ENCODE peak calls at places on chromosomes 4 and X, in eight cellular contexts. W is pancreas, I is psoas muscle, J is chondrocyte, C is mucosa of descending colon, G is Caco-2, B is adrenal gland, O is transverse colon. N is an unnamed sample.

GRCh38 chr4:87219648-87220093 is 747 bp downstream of the KLHL8 start:
- DNase-seq in W (peak; percentile 57), I (peak; percentile 57), J (no peak), C (peak; percentile 69), G (no peak), B (peak; percentile 49), O (peak; percentile 56), N (peak; percentile 36)

GRCh38 chrX:102858826-102859627 is 78.0 kb upstream of the RAB40AL start:
- DNase-seq in W (no peak), I (no peak), J (no peak), C (peak; percentile 1), G (no peak), B (no peak), O (no peak), N (no peak)

GRCh38 chrX:873016-873415 is 242.4 kb downstream of the SHOX start:
- DNase-seq in W (no peak), I (no peak), J (no peak), C (no peak), G (no peak), B (no peak), O (no peak), N (no peak)

GRCh38 chr4:53801373-53801772 is 210.1 kb upstream of the LNX1 start:
- DNase-seq in W (no peak), I (no peak), J (no peak), C (no peak), G (no peak), B (no peak), O (no peak), N (no peak)

GRCh38 chr4:172042714-172043114 is 229.5 kb downstream of the GALNTL6 start:
- DNase-seq in W (no peak), I (no peak), J (no peak), C (peak; percentile 25), G (no peak), B (peak; percentile 29), O (no peak), N (no peak)

GRCh38 chrX:151974336-151975227 is at the start of gene GABRE:
- DNase-seq in W (peak; percentile 61), I (peak; percentile 67), J (no peak), C (peak; percentile 72), G (peak; percentile 69), B (peak; percentile 43), O (peak; percentile 73), N (peak; percentile 12)

GRCh38 chr4:15906024-15906443 is 32.5 kb downstream of the FGFBP1 start:
- DNase-seq in W (peak; percentile 28), I (no peak), J (no peak), C (peak; percentile 78), G (peak; percentile 67), B (no peak), O (peak; percentile 84), N (no peak)

GRCh38 chr4:90159193-90159592 is 32.0 kb downstream of the CCSER1 start:
- DNase-seq in W (no peak), I (no peak), J (no peak), C (no peak), G (no peak), B (no peak), O (no peak), N (no peak)

GRCh38 chr4:48022192-48022799 is 5.7 kb downstream of the NIPAL1 start:
- DNase-seq in W (no peak), I (no peak), J (no peak), C (no peak), G (no peak), B (no peak), O (no peak), N (no peak)

GRCh38 chr4:183876268-183876934 is 28.7 kb upstream of the STOX2 start:
- DNase-seq in W (peak; percentile 93), I (peak; percentile 71), J (no peak), C (peak; percentile 33), G (no peak), B (peak; percentile 81), O (peak; percentile 63), N (no peak)

GRCh38 chr4:107619065-107619464 is 101.0 kb downstream of the PAPSS1 start:
- DNase-seq in W (no peak), I (no peak), J (no peak), C (no peak), G (no peak), B (no peak), O (no peak), N (no peak)

GRCh38 chr4:7263166-7263565 is 70.8 kb downstream of the SORCS2 start:
- DNase-seq in W (no peak), I (no peak), J (no peak), C (no peak), G (no peak), B (no peak), O (no peak), N (no peak)

GRCh38 chrX:107766470-107767140 is 9.0 kb downstream of the TSC22D3 start:
- DNase-seq in W (no peak), I (peak; percentile 82), J (no peak), C (peak; percentile 9), G (no peak), B (peak; percentile 57), O (peak; percentile 25), N (no peak)

GRCh38 chr4:79141530-79141929 is 184.3 kb downstream of the NAA11 start:
- DNase-seq in W (no peak), I (no peak), J (no peak), C (peak; percentile 3), G (peak; percentile 42), B (no peak), O (no peak), N (no peak)

GRCh38 chr4:158824425-158825274 is 55.8 kb downstream of the FNIP2 start:
- DNase-seq in W (no peak), I (no peak), J (no peak), C (no peak), G (no peak), B (no peak), O (no peak), N (no peak)

DNA sequence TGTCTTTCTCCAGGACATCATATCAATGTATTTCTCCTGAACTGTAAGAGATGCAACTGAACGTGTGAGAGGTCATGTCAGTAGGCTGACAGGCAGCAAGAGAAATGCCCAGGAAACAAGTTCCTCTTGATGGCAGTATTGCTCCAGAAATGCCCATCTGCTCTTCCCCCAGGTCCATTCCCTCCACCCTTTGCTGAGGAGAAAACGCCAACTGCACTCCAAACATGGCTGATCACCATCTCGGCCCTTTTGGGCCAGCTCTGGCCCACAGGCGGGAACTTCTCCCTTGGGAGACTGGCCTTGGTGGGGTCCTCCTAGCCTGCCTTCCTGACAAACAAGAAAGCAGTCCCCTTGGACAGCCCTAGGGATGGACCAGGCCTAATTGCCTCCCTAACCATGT is 276.5 kb upstream of the AGTR2 start:
- DNase-seq in W (no peak), I (peak; percentile 53), J (no peak), C (peak; percentile 8), G (no peak), B (peak; percentile 40), O (peak; percentile 31), N (no peak)
- TF ChIP-seq CTCF in W (peak; percentile 42), I (peak; percentile 51), J (no peak), C (no peak), G (no peak), B (peak; percentile 7), O (no peak), N (peak; percentile 20)

DNA sequence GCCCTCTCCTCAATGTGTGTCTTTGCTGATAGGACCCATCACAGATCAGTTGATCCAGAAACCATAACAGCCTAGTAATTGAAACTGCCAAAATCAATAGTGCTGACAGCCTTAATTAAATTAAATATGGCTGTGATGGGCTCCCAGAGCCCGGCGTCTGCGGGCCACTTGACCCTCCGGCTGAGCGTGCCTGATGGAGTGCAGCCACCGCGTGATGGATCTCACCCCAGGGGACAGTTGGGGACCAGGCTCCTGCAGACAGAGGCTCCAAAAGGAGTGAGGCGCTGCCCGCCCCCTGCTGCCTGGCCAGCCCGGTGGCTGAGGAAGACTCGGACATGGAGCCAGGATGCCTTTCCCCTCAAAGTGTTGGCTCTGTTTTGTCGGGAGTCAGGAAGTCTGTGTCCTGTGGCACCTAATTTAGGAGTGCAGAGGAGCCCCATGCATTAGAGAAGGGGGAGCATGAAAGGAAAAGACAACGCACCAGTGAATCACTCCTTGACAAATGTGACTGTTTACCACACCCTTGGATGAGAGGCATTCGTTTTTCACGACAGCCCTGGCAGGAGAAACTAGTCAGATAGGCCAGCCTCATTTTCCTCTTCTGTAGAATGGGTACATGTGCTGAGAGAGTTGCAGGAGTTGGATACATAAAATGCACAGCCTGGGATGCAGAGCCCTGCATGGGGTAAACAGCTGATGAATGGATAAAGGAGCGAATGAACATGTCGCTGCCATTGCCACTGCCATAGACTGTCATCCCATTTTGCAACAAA is 40.8 kb upstream of the MSX1 start:
- DNase-seq in W (no peak), I (no peak), J (no peak), C (no peak), G (no peak), B (no peak), O (no peak), N (no peak)
- TF ChIP-seq CTCF in W (no peak), I (no peak), J (no peak), C (no peak), G (no peak), B (no peak), O (no peak), N (no peak)

DNA sequence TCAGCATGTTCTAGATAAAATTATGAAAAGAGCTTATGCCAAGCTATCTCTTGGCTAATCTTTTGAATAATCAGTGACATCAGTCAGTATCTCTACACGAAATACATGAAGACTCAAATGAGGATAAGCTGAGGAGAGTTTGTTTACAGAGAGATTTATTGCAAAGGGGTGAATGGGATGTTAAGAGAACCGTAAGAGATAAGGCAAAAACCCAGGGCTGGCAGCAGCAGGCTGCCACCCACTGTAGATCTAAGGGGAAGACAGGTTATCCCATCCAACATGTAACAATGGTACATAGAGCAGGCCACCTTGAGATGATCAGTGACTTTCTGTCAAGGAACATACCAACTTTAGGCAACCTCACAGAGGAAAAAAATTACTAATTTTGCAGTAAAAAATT is 432.1 kb upstream of the NR3C2 start:
- DNase-seq in W (no peak), I (no peak), J (no peak), C (peak; percentile 36), G (peak; percentile 5), B (no peak), O (peak; percentile 15), N (no peak)
- TF ChIP-seq CTCF in W (no peak), I (no peak), J (no peak), C (no peak), G (no peak), B (no peak), O (peak; percentile 13), N (no peak)

GRCh38 chr4:110970642-110971041 is 347.8 kb upstream of the PITX2 start:
- DNase-seq in W (peak; percentile 10), I (peak; percentile 41), J (no peak), C (peak; percentile 82), G (peak; percentile 85), B (peak; percentile 26), O (peak; percentile 68), N (peak; percentile 29)
- TF ChIP-seq CTCF in W (no peak), I (peak; percentile 49), J (peak; percentile 51), C (peak; percentile 33), G (peak; percentile 76), B (no peak), O (peak; percentile 36), N (peak; percentile 61)

N was measured in neural crest cell.